ENCODE peak calls at places on chromosomes 5 and 9, in four cellular contexts. N is ovary, A is sigmoid colon, G is right lobe of liver. E is an unnamed sample.

GRCh38 chr9:80615964-80616363 is 1044.2 kb downstream of the TLE4 start:
- DNase-seq in N (no peak), G (no peak), A (no peak), E (no peak)

GRCh38 chr9:115398313-115398650 is 280.3 kb upstream of the TNC start:
- DNase-seq in A (no peak), N (no peak), G (no peak), E (no peak)

GRCh38 chr9:16515207-16515606 is 355.3 kb downstream of the BNC2 start:
- DNase-seq in A (peak), N (no peak), G (no peak), E (no peak)

GRCh38 chr5:551406-551805 is 27.2 kb upstream of the SLC9A3 start:
- DNase-seq in A (peak), G (no peak), N (no peak), E (no peak)

GRCh38 chr9:107386396-107386795 is 103.2 kb downstream of the KLF4 start:
- DNase-seq in A (no peak), G (no peak), N (no peak), E (no peak)

GRCh38 chr5:74415695-74416102 is 224.8 kb downstream of the ENC1 start:
- DNase-seq in N (no peak), A (no peak), G (no peak), E (no peak)

GRCh38 chr9:127684576-127684975 is 22.2 kb upstream of the CFAP157 start:
- DNase-seq in G (no peak), N (no peak), A (no peak), E (no peak)

GRCh38 chr5:8908055-8908683 is 637.7 kb downstream of the SEMA5A start:
- DNase-seq in A (no peak), N (no peak), G (no peak), E (no peak)

GRCh38 chr9:94030318-94031179 is 53.7 kb upstream of the PTPDC1 start:
- DNase-seq in N (peak), A (peak), G (peak), E (no peak)

GRCh38 chr5:1314564-1314982 is 19.7 kb upstream of the TERT start:
- DNase-seq in G (peak), A (peak), N (no peak), E (no peak)

GRCh38 chr5:156328766-156329165 is 1.8 kb downstream of the SGCD start:
- DNase-seq in N (no peak), G (no peak), A (no peak), E (no peak)

GRCh38 chr9:69619233-69619632 is 52.9 kb downstream of the APBA1 start:
- DNase-seq in N (no peak), A (no peak), G (no peak), E (no peak)

GRCh38 chr5:137695651-137696428 is 40.0 kb downstream of the KLHL3 start:
- DNase-seq in G (no peak), N (no peak), A (no peak), E (no peak)

DNA sequence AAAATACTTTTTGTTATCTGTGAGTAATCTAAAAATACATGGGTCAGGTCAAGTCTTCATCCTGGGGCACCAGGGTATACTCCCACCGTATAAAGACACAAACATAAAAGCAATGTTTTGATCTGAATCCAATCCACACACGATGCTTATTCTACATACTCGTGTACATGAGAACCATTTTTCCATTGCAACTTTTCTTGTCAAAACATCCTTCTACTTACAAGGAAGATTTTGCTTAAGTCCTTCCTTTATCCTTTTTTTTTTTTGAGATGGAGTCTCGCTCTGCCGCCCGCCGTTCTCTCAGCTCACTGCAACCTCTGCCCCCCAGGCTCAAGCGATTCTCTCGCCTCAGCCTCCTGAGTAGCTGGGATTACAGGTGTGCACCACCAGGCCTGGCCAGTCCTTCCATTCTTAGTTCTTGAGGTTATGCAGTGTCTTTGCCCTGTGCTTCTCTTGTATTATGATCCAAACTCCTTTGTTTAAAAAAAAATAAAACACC is 7.5 kb downstream of the RPL37 start:
- DNase-seq in G (no peak), N (no peak), A (no peak), E (no peak)
- TF ChIP-seq POLR2A in G (no peak), N (no peak), A (no peak), E (no peak)

GRCh38 chr9:126543490-126543889 is 70.2 kb upstream of the LMX1B start:
- DNase-seq in N (no peak), A (no peak), G (no peak), E (no peak)

GRCh38 chr9:126548312-126548711 is 65.4 kb upstream of the LMX1B start:
- DNase-seq in A (no peak), G (peak), N (no peak), E (no peak)

GRCh38 chr9:126545116-126545515 is 68.6 kb upstream of the LMX1B start:
- DNase-seq in A (peak), G (no peak), N (no peak), E (no peak)

GRCh38 chr9:126549246-126550006 is 64.3 kb upstream of the LMX1B start:
- DNase-seq in G (no peak), N (no peak), A (no peak), E (no peak)

GRCh38 chr9:126546036-126546435 is 67.7 kb upstream of the LMX1B start:
- DNase-seq in G (no peak), N (no peak), A (no peak), E (no peak)
- H3K27ac ChIP-seq in G (no peak), N (no peak), A (no peak), E (no peak)

GRCh38 chr5:96662725-96663513 is 743 bp downstream of the CAST start:
- DNase-seq in N (peak), A (peak), G (peak), E (peak)
- TF ChIP-seq POLR2A in N (peak), A (peak), G (peak), E (no peak)

GRCh38 chr5:38534122-38534408 is 22.4 kb downstream of the LIFR start:
- DNase-seq in G (no peak), A (no peak), N (no peak), E (no peak)
- H3K27ac ChIP-seq in G (no peak), A (no peak), N (no peak), E (no peak)

E was measured in esophagus squamous epithelium.